ENCODE peak calls at places on chromosomes 2 and 18, in ten cellular contexts. O, S, B, U, Z, L, Q, W, C and G are unnamed samples. For H3K4me1, the result is how much of the 10 kb centered on the place peaks cover.

GRCh38 chr18:35580748-35581534 is 599 bp upstream of the GALNT1 start:
- DNase-seq in S (peak), B (peak), W (peak), Q (peak), C (peak), Z (peak), U (peak), L (peak), O (peak), G (no peak)

GRCh38 chr18:8898990-8899389 is 193.6 kb downstream of the MTCL1 start:
- DNase-seq in W (no peak), O (no peak), C (no peak), Q (no peak), L (peak), U (peak), B (no peak), S (no peak), Z (no peak), G (no peak)

GRCh38 chr2:73982140-73982617 is 2.5 kb upstream of the TET3 start:
- DNase-seq in Q (no peak), B (no peak), O (peak), L (no peak), U (no peak), Z (no peak), S (no peak), W (no peak), C (no peak), G (no peak)

GRCh38 chr2:139214806-139215205 is 434.6 kb upstream of the NXPH2 start:
- DNase-seq in L (no peak), C (no peak), Z (no peak), U (no peak), W (no peak), S (no peak), Q (no peak), B (no peak), O (no peak), G (no peak)

GRCh38 chr18:210780-211179 is 52.4 kb downstream of the USP14 start:
- DNase-seq in L (no peak), W (no peak), Z (no peak), O (no peak), U (no peak), Q (no peak), S (no peak), B (no peak), C (no peak), G (no peak)

GRCh38 chr2:45652090-45653050 is 895 bp downstream of the PRKCE start:
- DNase-seq in Z (peak), Q (peak), L (peak), S (peak), C (peak), O (peak), W (peak), B (no peak), U (peak), G (no peak)

GRCh38 chr2:207296265-207296948 is 130.7 kb upstream of the KLF7 start:
- DNase-seq in Q (no peak), C (peak), S (peak), W (no peak), Z (no peak), L (no peak), B (no peak), U (no peak), O (no peak), G (no peak)

GRCh38 chr2:71190959-71191943 is 35.7 kb downstream of the PAIP2B start:
- DNase-seq in S (peak), O (no peak), B (no peak), C (no peak), L (peak), W (no peak), U (no peak), Z (peak), Q (no peak), G (no peak)

GRCh38 chr2:195118276-195118675 is 538.8 kb upstream of the SLC39A10 start:
- DNase-seq in O (no peak), Q (no peak), Z (no peak), S (no peak), U (no peak), B (no peak), L (no peak), W (no peak), C (no peak), G (no peak)

GRCh38 chr2:226446406-226447001 is 353.1 kb downstream of the IRS1 start:
- DNase-seq in O (no peak), Z (no peak), U (no peak), W (no peak), B (no peak), L (no peak), C (no peak), Q (no peak), S (peak), G (no peak)

GRCh38 chr2:99101697-99102096 is 39.8 kb upstream of the C2orf15 start:
- DNase-seq in Z (no peak), B (no peak), W (no peak), O (no peak), U (no peak), C (no peak), S (no peak), Q (no peak), L (no peak), G (no peak)

DNA sequence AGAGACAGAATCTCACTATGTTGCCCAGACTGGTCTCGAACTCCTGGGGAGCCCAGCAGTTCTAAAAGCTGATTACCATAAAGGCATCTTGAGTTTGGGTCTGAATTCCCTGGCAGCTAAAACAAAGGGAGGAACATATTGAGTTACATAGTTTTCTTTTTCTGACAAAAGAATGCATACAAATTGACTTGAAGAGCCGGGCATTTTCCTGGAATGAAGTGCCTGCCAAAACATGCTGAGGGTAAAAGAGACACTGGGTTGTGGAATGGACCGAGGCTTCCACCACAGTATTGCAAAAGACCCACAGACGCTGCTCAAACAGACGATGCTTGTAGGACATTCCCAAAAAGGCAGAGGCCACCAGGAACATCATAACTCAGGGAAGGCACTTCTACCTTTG is 35.1 kb upstream of the ROCK2 start:
- DNase-seq in C (no peak), O (no peak), W (no peak), B (no peak), U (no peak), L (no peak), Q (no peak), S (no peak), Z (no peak), G (no peak)
- H3K4me1 ChIP-seq in C (under half), O (under half), W (under half), B (under half), U (under half), L (under half), Q (under half), S (under half), Z (under half), G (under half)

DNA sequence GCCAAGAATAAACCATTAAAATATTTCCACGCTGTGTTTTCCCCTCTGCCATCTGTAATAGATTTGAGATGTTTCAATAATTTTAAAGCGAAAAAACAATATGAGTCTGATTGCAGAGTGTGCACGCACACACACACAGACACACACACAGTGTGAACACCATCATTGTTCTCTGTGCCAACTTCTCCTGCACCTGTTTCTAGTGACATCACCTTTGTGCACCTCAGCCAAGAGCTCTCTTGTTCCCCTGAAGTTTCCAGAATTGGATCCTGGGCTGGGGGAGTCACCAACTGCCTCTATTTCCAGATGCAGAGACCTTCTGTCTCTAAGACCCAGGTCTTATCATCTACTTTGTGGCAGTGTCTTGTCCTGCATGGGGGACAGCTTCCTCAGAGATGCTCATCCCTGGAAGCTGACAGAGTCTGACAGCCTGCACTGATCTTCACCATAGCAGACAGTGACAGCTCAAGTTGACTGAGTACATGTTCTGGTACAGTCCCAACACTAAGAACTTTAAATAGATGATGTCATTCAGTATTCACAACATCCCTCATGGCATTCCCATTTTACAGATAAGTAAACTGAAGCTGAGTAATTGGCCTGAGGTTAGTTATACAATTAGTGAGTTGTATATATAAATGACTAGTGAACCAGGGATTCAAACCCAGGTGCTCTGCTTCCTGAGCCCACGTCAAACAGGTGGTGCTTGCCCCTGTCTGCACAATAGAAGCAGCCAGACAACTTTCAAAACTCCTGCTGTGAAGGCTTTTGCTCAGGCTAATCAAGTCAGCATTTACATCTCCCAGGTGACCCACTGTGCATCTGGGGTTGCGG is 39.4 kb downstream of the ACOXL start:
- DNase-seq in C (no peak), W (no peak), U (no peak), Z (no peak), Q (no peak), B (no peak), O (no peak), S (no peak), L (no peak), G (peak)
- H3K4me3 ChIP-seq in C (no peak), W (no peak), U (no peak), Z (no peak), Q (no peak), B (no peak), O (no peak), S (no peak), L (no peak), G (no peak)

DNA sequence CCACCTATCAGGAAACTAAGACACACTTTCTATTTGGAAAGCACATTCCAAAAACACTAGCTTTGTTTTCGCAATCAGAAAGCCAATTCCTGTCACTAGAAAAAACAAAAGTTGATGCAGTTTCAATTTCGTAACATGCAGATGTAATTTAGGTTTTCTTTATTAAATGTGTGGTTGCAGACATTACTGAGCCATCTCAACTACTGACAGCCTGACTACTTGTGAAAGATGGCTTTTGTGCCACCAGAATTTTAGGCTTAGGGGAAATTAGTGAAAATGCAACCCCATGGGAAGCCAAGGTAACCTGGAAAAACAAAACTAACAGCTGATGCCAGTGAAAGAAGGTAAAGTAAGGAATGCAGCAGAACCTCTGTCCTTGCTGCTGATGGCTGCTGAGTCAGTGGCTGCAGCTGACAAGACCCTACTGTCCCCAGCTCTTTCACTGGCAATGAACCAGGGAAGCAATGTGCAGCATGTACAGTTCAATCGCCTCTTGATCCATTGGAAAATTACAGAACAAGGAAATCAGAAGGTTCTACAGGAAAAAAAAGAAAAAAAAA is 34.9 kb downstream of the FEZ2 start:
- DNase-seq in U (no peak), S (no peak), O (no peak), Q (no peak), W (no peak), B (no peak), C (no peak), L (no peak), Z (no peak), G (no peak)
- H3K4me1 ChIP-seq in U (under half), S (under half), O (under half), Q (under half), W (under half), B (under half), C (under half), L (under half), Z (under half), G (under half)

GRCh38 chr2:227480528-227480927 is 8.6 kb downstream of the AGFG1 start:
- DNase-seq in L (no peak), B (no peak), C (no peak), U (no peak), Q (no peak), S (no peak), Z (no peak), O (no peak), W (no peak), G (no peak)

GRCh38 chr2:227486688-227487087 is 14.7 kb downstream of the AGFG1 start:
- DNase-seq in S (no peak), W (no peak), Q (no peak), B (no peak), U (no peak), C (no peak), O (no peak), Z (no peak), L (no peak), G (no peak)

GRCh38 chr2:227479865-227480475 is 8.0 kb downstream of the AGFG1 start:
- DNase-seq in U (no peak), W (no peak), L (peak), Z (no peak), S (no peak), B (no peak), C (no peak), Q (no peak), O (no peak), G (no peak)

GRCh38 chr2:227485429-227485828 is 13.5 kb downstream of the AGFG1 start:
- DNase-seq in W (no peak), Z (no peak), O (no peak), U (no peak), B (no peak), L (no peak), C (no peak), S (no peak), Q (no peak), G (no peak)

DNA sequence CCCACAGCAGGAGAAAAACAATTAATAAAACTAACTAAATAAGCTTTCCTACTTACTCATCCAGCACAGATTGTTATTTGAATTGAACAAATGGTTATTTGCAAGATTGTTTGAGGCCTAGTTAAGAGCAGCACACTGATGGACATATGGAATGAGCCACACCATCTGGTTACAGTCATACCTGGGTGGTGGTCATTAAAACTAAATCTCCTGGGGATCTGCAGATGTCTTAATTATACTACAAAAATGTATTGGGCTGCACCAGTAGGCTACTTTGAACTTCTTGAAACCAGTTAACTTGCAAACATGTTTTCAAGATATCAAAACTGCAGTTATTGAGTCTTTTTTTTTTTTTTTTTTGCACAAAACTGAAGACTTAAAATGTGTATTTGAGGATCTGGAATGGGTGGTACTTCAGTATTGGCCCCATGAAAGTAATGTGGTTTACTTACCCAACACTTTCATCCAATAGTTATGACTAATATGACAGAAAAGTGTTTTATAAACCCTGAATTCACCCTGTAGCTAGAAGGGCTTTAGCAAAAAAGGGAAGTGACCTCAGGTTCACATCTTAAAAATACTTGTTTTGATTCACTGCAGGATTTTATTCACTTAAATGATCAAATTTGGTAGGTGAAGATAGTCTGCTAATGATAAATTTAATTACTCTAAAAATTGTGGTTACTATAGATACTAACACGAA is 10.8 kb downstream of the AGFG1 start:
- DNase-seq in L (peak), O (no peak), Z (peak), Q (no peak), B (no peak), U (no peak), S (no peak), C (no peak), W (no peak), G (no peak)
- H3K4me3 ChIP-seq in L (no peak), O (no peak), Z (peak), Q (no peak), B (no peak), U (no peak), S (no peak), C (no peak), W (peak), G (no peak)